ENCODE peak calls at places on chromosome 14, in six cellular contexts. I is HS-5; H is C1 segment of cervical spinal cord; N is NCI-H187; O is CD4-positive, CD25-positive, alpha-beta regulatory T cell; E is DMS79 treated with DMSO at 0.1 percent for 48 hours. R is an unnamed sample.

GRCh38 chr14:83425138-83425537 is 1891.5 kb upstream of the SEL1L start:
- DNase-seq in E (no peak), O (no peak), I (peak; percentile 86), H (no peak), N (no peak), R (no peak)

GRCh38 chr14:71739273-71739990 is 192.8 kb upstream of the RGS6 start:
- DNase-seq in E (no peak), N (no peak), I (no peak), H (no peak), O (no peak), R (no peak)

GRCh38 chr14:99807413-99808132 is 14.4 kb downstream of the EML1 start:
- DNase-seq in E (no peak), I (peak; percentile 34), O (no peak), N (no peak), H (no peak), R (no peak)

GRCh38 chr14:99562848-99563748 is 40.9 kb downstream of the CCDC85C start:
- DNase-seq in N (no peak), E (peak; percentile 90), I (no peak), O (no peak), H (peak; percentile 64), R (peak; percentile 16)

GRCh38 chr14:97408503-97408902 is 611.3 kb downstream of the VRK1 start:
- DNase-seq in E (no peak), N (no peak), I (no peak), H (no peak), O (no peak), R (no peak)

GRCh38 chr14:100105357-100106169 is 40.3 kb downstream of the EVL start:
- DNase-seq in N (no peak), O (no peak), H (no peak), E (no peak), I (no peak), R (no peak)

GRCh38 chr14:37232907-37233481 is 35.3 kb downstream of the MIPOL1 start:
- DNase-seq in O (no peak), I (no peak), N (peak; percentile 41), H (no peak), E (peak; percentile 81), R (no peak)

GRCh38 chr14:86153480-86153879 is 623.5 kb downstream of the FLRT2 start:
- DNase-seq in O (no peak), N (no peak), E (no peak), H (no peak), I (no peak), R (no peak)

GRCh38 chr14:44988694-44989093 is 26.7 kb downstream of the TOGARAM1 start:
- DNase-seq in E (peak; percentile 100), I (no peak), H (no peak), N (peak; percentile 91), O (no peak), R (no peak)

GRCh38 chr14:96725232-96725631 is 72.0 kb upstream of the VRK1 start:
- DNase-seq in N (no peak), O (no peak), I (no peak), H (no peak), E (no peak), R (no peak)

GRCh38 chr14:81716953-81717352 is 183.3 kb upstream of the SEL1L start:
- DNase-seq in E (no peak), I (no peak), O (no peak), N (no peak), H (no peak), R (no peak)

GRCh38 chr14:79369359-79370332 is 841.7 kb downstream of the DIO2 start:
- DNase-seq in H (no peak), E (no peak), N (no peak), I (peak; percentile 84), O (no peak), R (peak; percentile 64)

GRCh38 chr14:29536886-29537511 is 390.6 kb downstream of the PRKD1 start:
- DNase-seq in I (peak; percentile 14), E (peak; percentile 56), H (no peak), N (peak; percentile 18), O (no peak), R (peak; percentile 27)

GRCh38 chr14:90487031-90487430 is 90.2 kb downstream of the CALM1 start:
- DNase-seq in N (peak; percentile 27), O (no peak), E (peak; percentile 42), H (no peak), I (no peak), R (no peak)

GRCh38 chr14:89681086-89682018 is 264.3 kb upstream of the FOXN3 start:
- DNase-seq in O (peak; percentile 10), I (no peak), N (no peak), H (no peak), E (no peak), R (no peak)

R was measured in glomerular endothelial cell.